ENCODE peak calls at places on chromosome 10, in four cellular contexts. C, Z, W and X are unnamed samples.

GRCh38 chr10:71630168-71630567 is 89.4 kb downstream of the C10orf105 start:
- DNase-seq in C (no peak), Z (no peak), W (no peak), X (no peak)

GRCh38 chr10:1664565-1664964 is 72.8 kb downstream of the ADARB2 start:
- DNase-seq in C (no peak), Z (no peak), W (no peak), X (no peak)

GRCh38 chr10:80528901-80529300 is 8.8 kb upstream of the SH2D4B start:
- DNase-seq in C (no peak), Z (no peak), W (no peak), X (no peak)

GRCh38 chr10:91201213-91201996 is 19.1 kb upstream of the PCGF5 start:
- DNase-seq in C (no peak), Z (no peak), W (no peak), X (no peak)

GRCh38 chr10:51257511-51258248 is 183.4 kb downstream of the PRKG1 start:
- DNase-seq in C (no peak), Z (no peak), W (no peak), X (no peak)

GRCh38 chr10:52911163-52911562 is 138.6 kb upstream of the MBL2 start:
- DNase-seq in C (no peak), Z (no peak), W (no peak), X (no peak)

GRCh38 chr10:81251457-81252115 is 623.4 kb upstream of the NRG3 start:
- DNase-seq in C (no peak), Z (no peak), W (no peak), X (no peak)

GRCh38 chr10:129744134-129744895 is 219.8 kb downstream of the EBF3 start:
- DNase-seq in C (no peak), Z (no peak), W (peak), X (no peak)

GRCh38 chr10:123746927-123747326 is 80.8 kb downstream of the GPR26 start:
- DNase-seq in C (no peak), Z (no peak), W (no peak), X (no peak)

GRCh38 chr10:26044123-26044749 is 110.2 kb downstream of the MYO3A start:
- DNase-seq in C (peak), Z (no peak), W (no peak), X (no peak)

GRCh38 chr10:118870467-118871243 is 115.9 kb upstream of the CACUL1 start:
- DNase-seq in C (no peak), Z (no peak), W (peak), X (no peak)

GRCh38 chr10:12184165-12184564 is 11.5 kb downstream of the NUDT5 start:
- DNase-seq in C (no peak), Z (no peak), W (no peak), X (no peak)

GRCh38 chr10:59177031-59177861 is 803 bp downstream of the PHYHIPL start:
- DNase-seq in C (peak), Z (no peak), W (peak), X (peak)